ENCODE peak calls at places on chromosomes 13 and 19, in nine cellular contexts. H is DMS79; V is HTR-8/SVneo; F is heart right ventricle; I is activated naive CD4-positive, alpha-beta T cell treated with anti-CD3 and anti-CD28 coated beads, Interleukin-2, amount 50 U/mL, for 72 hours; A is GM13977; Y is AG04449; K is caudate nucleus; L is T-helper 17 cell. W is an unnamed sample.

GRCh38 chr13:27607125-27607524 is 13.2 kb downstream of the LNX2 start:
- DNase-seq in H (no peak), L (no peak), A (no peak), Y (peak; percentile 28), K (no peak), V (peak; percentile 5), F (no peak), I (no peak), W (no peak)

GRCh38 chr19:10007811-10008211 is 2.5 kb downstream of the COL5A3 start:
- DNase-seq in H (no peak), I (no peak), L (no peak), F (peak; percentile 55), A (no peak), V (no peak), Y (peak; percentile 41), K (no peak), W (no peak)

GRCh38 chr13:30340367-30341184 is 33.2 kb upstream of the KATNAL1 start:
- DNase-seq in L (no peak), K (peak; percentile 7), A (no peak), V (no peak), Y (peak; percentile 88), F (peak; percentile 61), I (no peak), H (no peak), W (no peak)

GRCh38 chr13:51777921-51778320 is 26.0 kb downstream of the DHRS12 start:
- DNase-seq in H (no peak), I (no peak), Y (no peak), L (no peak), K (no peak), F (no peak), V (no peak), A (no peak), W (no peak)

GRCh38 chr19:54481326-54481930 is 8.3 kb upstream of the CDC42EP5 start:
- DNase-seq in V (peak; percentile 53), I (peak; percentile 57), F (no peak), L (no peak), K (peak; percentile 19), A (peak; percentile 66), Y (no peak), H (peak; percentile 29), W (peak; percentile 73)

GRCh38 chr19:19053508-19054314 is 10.1 kb upstream of the SLC25A42 start:
- DNase-seq in V (peak; percentile 60), H (peak; percentile 26), F (peak; percentile 71), Y (no peak), K (peak; percentile 51), A (peak; percentile 69), I (peak; percentile 67), L (peak; percentile 50), W (peak; percentile 26)

GRCh38 chr19:4694211-4694987 is 24.3 kb upstream of the MYDGF start:
- DNase-seq in F (peak; percentile 66), K (peak; percentile 60), A (no peak), I (no peak), V (peak; percentile 84), L (no peak), Y (peak; percentile 60), H (no peak), W (no peak)

GRCh38 chr13:72218966-72219365 is 352.0 kb upstream of the DACH1 start:
- DNase-seq in V (no peak), Y (no peak), H (no peak), I (no peak), K (no peak), L (no peak), A (no peak), F (no peak), W (no peak)

GRCh38 chr13:35966024-35966423 is 165.2 kb downstream of the DCLK1 start:
- DNase-seq in L (no peak), V (no peak), A (no peak), I (no peak), K (no peak), Y (no peak), H (no peak), F (no peak), W (no peak)

GRCh38 chr13:109333893-109334651 is 452.3 kb downstream of the IRS2 start:
- DNase-seq in H (no peak), Y (no peak), A (no peak), I (no peak), L (no peak), V (no peak), K (no peak), F (no peak), W (no peak)

GRCh38 chr19:6214881-6215541 is 64.8 kb downstream of the MLLT1 start:
- DNase-seq in V (no peak), K (no peak), I (no peak), A (no peak), F (no peak), L (no peak), H (no peak), Y (no peak), W (no peak)

GRCh38 chr19:46904114-46905060 is 43.6 kb downstream of the ARHGAP35 start:
- DNase-seq in A (no peak), F (peak; percentile 56), K (no peak), L (no peak), Y (peak; percentile 63), H (no peak), I (no peak), V (no peak), W (no peak)

GRCh38 chr13:102136735-102137296 is 265.0 kb downstream of the FGF14 start:
- DNase-seq in H (no peak), V (no peak), A (no peak), F (no peak), K (no peak), L (no peak), I (no peak), Y (no peak), W (no peak)

GRCh38 chr19:4297901-4298771 is 4.1 kb downstream of the TMIGD2 start:
- DNase-seq in L (no peak), A (no peak), V (no peak), I (peak; percentile 28), H (no peak), K (no peak), F (no peak), Y (no peak), W (no peak)

GRCh38 chr13:54029226-54029625 is 1000.6 kb downstream of the OLFM4 start:
- DNase-seq in H (no peak), L (no peak), F (no peak), Y (no peak), V (no peak), K (no peak), I (no peak), A (peak; percentile 17), W (peak; percentile 98)

GRCh38 chr13:32443111-32443510 is 15.2 kb upstream of the N4BP2L1 start:
- DNase-seq in F (no peak), V (no peak), K (peak; percentile 22), H (no peak), Y (no peak), I (no peak), A (peak; percentile 63), L (no peak), W (peak; percentile 35)

GRCh38 chr19:32580353-32580900 is 563 bp upstream of the PDCD5 start:
- DNase-seq in L (no peak), V (no peak), K (no peak), I (no peak), Y (no peak), H (no peak), A (no peak), F (no peak), W (no peak)

GRCh38 chr19:13022111-13022858 is 27.0 kb downstream of the NFIX start:
- DNase-seq in H (peak; percentile 61), I (no peak), Y (no peak), V (no peak), K (no peak), F (peak; percentile 60), L (no peak), A (peak; percentile 78), W (peak; percentile 67)

GRCh38 chr19:53612762-53613526 is 18.9 kb upstream of the DPRX start:
- DNase-seq in L (no peak), V (no peak), K (no peak), F (no peak), H (no peak), I (no peak), Y (no peak), A (no peak), W (no peak)

GRCh38 chr19:58557253-58558065 is 952 bp downstream of the UBE2M start:
- DNase-seq in K (no peak), Y (no peak), F (no peak), H (no peak), I (no peak), A (no peak), L (no peak), V (no peak), W (no peak)

GRCh38 chr19:33086955-33087354 is 6.0 kb downstream of the GPATCH1 start:
- DNase-seq in H (no peak), A (no peak), L (no peak), K (no peak), V (no peak), F (no peak), Y (no peak), I (no peak), W (no peak)

GRCh38 chr13:101218484-101218883 is 197.8 kb downstream of the NALCN start:
- DNase-seq in A (no peak), L (no peak), F (no peak), K (no peak), V (no peak), Y (no peak), I (no peak), H (no peak), W (no peak)

GRCh38 chr19:39247701-39248664 is 673 bp downstream of the IFNL4 start:
- DNase-seq in H (no peak), K (no peak), L (no peak), I (no peak), A (no peak), Y (no peak), F (no peak), V (no peak), W (no peak)

GRCh38 chr13:112741835-112742570 is 52.2 kb downstream of the ATP11A start:
- DNase-seq in H (no peak), L (no peak), V (no peak), I (no peak), Y (no peak), A (no peak), K (no peak), F (no peak), W (no peak)

GRCh38 chr19:42412223-42412622 is 15.0 kb downstream of the LIPE start:
- DNase-seq in I (no peak), F (no peak), Y (no peak), H (no peak), L (no peak), A (no peak), K (peak; percentile 90), V (peak; percentile 46), W (no peak)

GRCh38 chr13:32857077-32857476 is 159.1 kb upstream of the KL start:
- DNase-seq in H (no peak), V (no peak), F (no peak), Y (no peak), I (no peak), L (no peak), A (no peak), K (no peak), W (no peak)

GRCh38 chr19:42524250-42524649 is 4.0 kb downstream of the CEACAM1 start:
- DNase-seq in H (no peak), L (no peak), A (no peak), V (no peak), K (no peak), I (no peak), Y (no peak), F (no peak), W (no peak)

GRCh38 chr13:29583073-29583785 is 12.3 kb downstream of the SLC7A1 start:
- DNase-seq in F (no peak), I (no peak), Y (no peak), H (no peak), K (no peak), L (no peak), A (no peak), V (peak; percentile 37), W (no peak)

GRCh38 chr19:33622505-33622808 is 704 bp downstream of the CHST8 start:
- DNase-seq in I (no peak), A (peak; percentile 39), H (no peak), L (no peak), Y (no peak), F (no peak), K (no peak), V (no peak), W (no peak)

GRCh38 chr19:8305798-8306197 is 2.4 kb downstream of the CD320 start:
- DNase-seq in A (no peak), H (no peak), L (no peak), K (no peak), V (no peak), F (no peak), I (peak; percentile 0), Y (no peak), W (no peak)

GRCh38 chr19:1935484-1936208 is 5.3 kb upstream of the CSNK1G2 start:
- DNase-seq in L (no peak), Y (no peak), H (no peak), F (no peak), K (peak; percentile 30), I (no peak), A (no peak), V (no peak), W (peak; percentile 15)